ENCODE peak calls at places on chromosomes 11 and 22, in ten cellular contexts. I, R, E, V, W, S, C, P, F and Q are unnamed samples. For H3K27me3, the result is how much of the 10 kb centered on the place peaks cover.

GRCh38 chr11:1834132-1834610 is 619 bp upstream of the SYT8 start:
- DNase-seq in I (no peak), R (peak), E (no peak), V (peak), W (peak), S (peak), C (no peak), P (no peak), F (no peak), Q (no peak)

GRCh38 chr22:20793386-20794131 is 19.6 kb downstream of the SERPIND1 start:
- DNase-seq in I (no peak), R (no peak), E (no peak), V (no peak), W (no peak), S (no peak), C (peak), P (no peak), F (no peak), Q (no peak)

GRCh38 chr22:42880815-42881214 is 23.7 kb upstream of the ARFGAP3 start:
- DNase-seq in I (no peak), R (no peak), E (no peak), V (no peak), W (no peak), S (no peak), C (no peak), P (no peak), F (no peak), Q (no peak)

GRCh38 chr11:77999446-77999845 is 5.0 kb upstream of the INTS4 start:
- DNase-seq in I (no peak), R (no peak), E (no peak), V (no peak), W (no peak), S (no peak), C (no peak), P (no peak), F (no peak), Q (no peak)

GRCh38 chr11:109859325-109859724 is 233.9 kb upstream of the ZC3H12C start:
- DNase-seq in I (peak), R (no peak), E (no peak), V (no peak), W (peak), S (no peak), C (no peak), P (no peak), F (no peak), Q (no peak)

GRCh38 chr11:107017433-107018227 is 646 bp downstream of the GUCY1A2 start:
- DNase-seq in I (no peak), R (no peak), E (peak), V (no peak), W (no peak), S (no peak), C (peak), P (peak), F (peak), Q (no peak)

GRCh38 chr11:125079151-125079877 is 16.2 kb downstream of the SLC37A2 start:
- DNase-seq in I (peak), R (no peak), E (no peak), V (no peak), W (no peak), S (no peak), C (no peak), P (no peak), F (no peak), Q (no peak)

GRCh38 chr11:125938418-125938817 is 7.4 kb upstream of the VSIG10L2 start:
- DNase-seq in I (no peak), R (no peak), E (no peak), V (no peak), W (no peak), S (peak), C (no peak), P (no peak), F (no peak), Q (no peak)

GRCh38 chr22:41873391-41873790 is 40.5 kb downstream of the SREBF2 start:
- DNase-seq in I (no peak), R (no peak), E (no peak), V (no peak), W (no peak), S (no peak), C (no peak), P (no peak), F (no peak), Q (no peak)

GRCh38 chr11:78000193-78000592 is 5.7 kb upstream of the INTS4 start:
- DNase-seq in I (peak), R (peak), E (no peak), V (peak), W (peak), S (peak), C (peak), P (peak), F (no peak), Q (peak)

GRCh38 chr11:29343465-29344333 is 673.1 kb downstream of the KCNA4 start:
- DNase-seq in I (peak), R (peak), E (peak), V (peak), W (peak), S (peak), C (peak), P (peak), F (peak), Q (no peak)

GRCh38 chr11:75014129-75014528 is 25.4 kb downstream of the NEU3 start:
- DNase-seq in I (peak), R (no peak), E (no peak), V (no peak), W (no peak), S (no peak), C (no peak), P (no peak), F (no peak), Q (no peak)

GRCh38 chr11:72595292-72595684 is 78.9 kb downstream of the PDE2A start:
- DNase-seq in I (no peak), R (no peak), E (no peak), V (no peak), W (no peak), S (no peak), C (peak), P (no peak), F (no peak), Q (no peak)

GRCh38 chr11:70420008-70420464 is 21.7 kb downstream of the CTTN start:
- DNase-seq in I (peak), R (no peak), E (no peak), V (no peak), W (no peak), S (no peak), C (no peak), P (no peak), F (no peak), Q (no peak)

DNA sequence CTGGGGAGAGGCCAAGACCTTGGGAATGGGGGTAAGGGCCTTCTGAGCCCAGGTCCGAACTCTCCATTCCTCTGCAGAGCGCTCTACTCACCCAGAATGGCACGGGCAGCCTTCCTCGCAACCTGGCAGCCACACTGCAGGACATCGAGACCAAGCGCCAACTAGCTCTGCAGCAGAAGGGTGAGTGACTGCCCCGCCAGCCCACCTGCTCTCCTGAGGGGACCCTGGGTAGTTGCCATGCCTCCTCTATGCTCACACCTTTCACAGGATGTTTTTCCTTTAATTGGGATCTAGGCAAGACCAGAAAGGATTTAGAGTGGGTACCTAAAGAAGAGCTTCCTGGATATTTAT is 35.5 kb downstream of the TREH start:
- DNase-seq in I (no peak), R (no peak), E (no peak), V (no peak), W (no peak), S (no peak), C (no peak), P (no peak), F (no peak), Q (no peak)
- TF ChIP-seq CTCF in I (no peak), R (no peak), E (no peak), V (no peak), W (no peak), S (no peak), C (no peak), P (no peak), F (no peak), Q (no peak)

DNA sequence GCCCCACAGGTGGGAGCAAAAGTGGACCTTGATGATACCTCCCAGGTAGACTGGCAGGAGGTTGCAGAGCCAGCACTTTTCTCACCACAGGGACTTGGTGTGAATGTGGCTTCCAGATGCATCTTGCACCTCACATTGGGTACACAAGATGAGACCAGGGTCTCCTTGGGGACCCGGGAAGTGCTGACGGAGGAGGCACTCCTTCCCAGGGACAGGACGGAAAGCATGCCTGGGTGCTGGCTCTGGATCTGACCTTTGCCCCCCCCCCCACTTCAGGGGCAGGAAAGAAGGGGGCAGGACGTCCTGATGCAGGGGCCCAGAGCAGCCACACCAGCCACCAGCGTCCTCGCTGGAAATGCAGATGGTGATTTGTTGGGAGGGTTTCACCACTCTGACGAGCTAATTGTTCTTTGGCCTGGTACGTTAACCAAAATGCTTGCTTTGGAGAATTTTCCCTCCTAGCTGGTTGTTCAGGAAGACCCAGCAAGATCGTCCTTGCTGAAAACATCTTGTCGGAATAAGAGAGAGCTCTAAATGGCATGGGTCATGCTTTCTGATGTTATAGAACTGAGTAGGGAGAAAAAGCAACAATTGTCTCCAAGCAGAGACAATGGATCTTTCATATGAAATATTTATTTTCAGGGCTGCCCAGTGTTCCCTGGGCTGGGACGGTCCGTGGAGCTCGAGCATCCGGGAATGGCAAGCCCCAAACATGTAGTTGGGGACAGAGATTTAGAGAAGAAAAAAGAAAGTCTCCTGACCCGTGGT is 74.4 kb upstream of the PPARA start:
- DNase-seq in I (no peak), R (no peak), E (peak), V (peak), W (no peak), S (peak), C (no peak), P (no peak), F (peak), Q (no peak)
- H3K27ac ChIP-seq in I (no peak), R (peak), E (peak), V (peak), W (peak), S (peak), C (no peak), P (no peak), F (peak), Q (no peak)

DNA sequence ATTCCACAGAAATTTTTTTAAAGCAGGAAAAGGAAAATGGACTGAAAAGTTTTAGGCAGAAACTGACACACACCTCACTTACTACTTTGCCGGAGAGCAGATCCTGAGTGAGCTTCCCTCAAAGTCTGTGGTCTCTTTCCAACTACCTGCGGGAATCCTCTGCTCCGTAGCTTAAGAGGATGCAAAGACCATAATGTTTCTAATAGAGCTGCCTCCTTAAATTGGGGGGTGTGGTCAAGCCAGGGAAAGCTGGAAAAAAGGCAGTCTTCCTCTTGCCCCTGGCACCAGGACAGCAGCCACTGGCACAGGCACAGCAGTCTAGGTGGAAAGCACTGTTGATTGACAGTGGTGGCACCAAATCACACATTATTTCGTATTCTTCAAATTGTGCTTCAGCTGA is at the start of gene ETS1:
- DNase-seq in I (no peak), R (no peak), E (no peak), V (no peak), W (no peak), S (peak), C (no peak), P (peak), F (no peak), Q (no peak)
- H3K27me3 ChIP-seq in I (under half), R (under half), E (under half), V (under half), W (half or more), S (under half), C (under half), P (half or more), F (under half), Q (under half)

DNA sequence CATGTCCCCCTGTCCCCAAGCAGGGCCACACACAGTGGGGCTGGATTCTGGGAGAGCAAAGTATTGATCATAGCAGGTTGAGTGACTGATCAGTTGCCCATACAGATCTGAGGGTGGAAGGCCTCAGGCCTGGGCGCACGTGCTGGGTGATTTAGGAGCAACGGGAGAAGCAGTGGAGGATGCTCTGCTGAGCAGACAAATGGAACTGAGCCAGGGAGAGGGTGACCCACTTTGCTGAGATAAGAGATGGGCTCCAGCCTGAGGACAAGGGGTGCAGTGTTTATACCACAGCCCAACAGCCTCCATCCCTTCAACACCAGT is 15.0 kb downstream of the GNAZ start:
- DNase-seq in I (no peak), R (no peak), E (no peak), V (no peak), W (no peak), S (no peak), C (no peak), P (no peak), F (no peak), Q (no peak)
- TF ChIP-seq CTCF in I (no peak), R (no peak), E (no peak), V (no peak), W (no peak), S (no peak), C (no peak), P (no peak), F (no peak), Q (no peak)